ENCODE peak calls at places on chromosomes 13 and 19, in seven cellular contexts. O is DMS153; Z is nucleus accumbens; A is CD8-positive, alpha-beta T cell; D is stimulated activated CD4-positive, alpha-beta T cell treated with anti-CD3 and anti-CD28 coated beads, Interleukin-12 subunit alpha, Interleukin-12 subunit beta, amount 100 ng/mL, for 4 hours; Q is CD4-positive, alpha-beta T cell; C is mesendoderm. N is an unnamed sample.

GRCh38 chr13:53201454-53202225 is 173.0 kb downstream of the OLFM4 start:
- DNase-seq in O (no peak), Z (no peak), A (no peak), D (no peak), Q (no peak), C (peak), N (no peak)

GRCh38 chr19:2949939-2950285 is 5.1 kb upstream of the ZNF77 start:
- DNase-seq in O (no peak), Z (no peak), A (no peak), D (no peak), Q (no peak), C (peak), N (no peak)

GRCh38 chr19:10946964-10947657 is 13.7 kb upstream of the SMARCA4 start:
- DNase-seq in O (no peak), Z (no peak), A (no peak), D (no peak), Q (no peak), C (no peak), N (no peak)

GRCh38 chr13:73222627-73223026 is 163.8 kb downstream of the KLF5 start:
- DNase-seq in O (no peak), Z (no peak), A (no peak), D (no peak), Q (no peak), C (no peak), N (no peak)

GRCh38 chr19:38376576-38376975 is 2.2 kb downstream of the PSMD8 start:
- DNase-seq in O (no peak), Z (no peak), A (no peak), D (no peak), Q (no peak), C (no peak), N (no peak)

GRCh38 chr13:39777527-39778061 is 122.1 kb downstream of the COG6 start:
- DNase-seq in O (no peak), Z (no peak), A (no peak), D (peak), Q (peak), C (peak), N (no peak)

GRCh38 chr19:1027020-1027952 is 878 bp downstream of the CNN2 start:
- DNase-seq in O (no peak), Z (no peak), A (no peak), D (no peak), Q (no peak), C (peak), N (no peak)

GRCh38 chr13:32911506-32911905 is 104.7 kb upstream of the KL start:
- DNase-seq in O (peak), Z (no peak), A (no peak), D (peak), Q (no peak), C (peak), N (peak)

GRCh38 chr13:42807866-42808265 is 26.5 kb downstream of the FAM216B start:
- DNase-seq in O (no peak), Z (no peak), A (no peak), D (no peak), Q (no peak), C (no peak), N (no peak)

GRCh38 chr13:46552888-46553520 is at the start of gene LRCH1:
- DNase-seq in O (peak), Z (peak), A (peak), D (peak), Q (peak), C (peak), N (peak)

GRCh38 chr19:11045536-11045935 is 43.7 kb upstream of the LDLR start:
- DNase-seq in O (no peak), Z (no peak), A (no peak), D (no peak), Q (no peak), C (no peak), N (no peak)

GRCh38 chr19:5560156-5560555 is 7.6 kb downstream of the TINCR start:
- DNase-seq in O (no peak), Z (no peak), A (no peak), D (no peak), Q (no peak), C (no peak), N (no peak)

GRCh38 chr13:34129422-34129821 is 311.5 kb downstream of the RFC3 start:
- DNase-seq in O (no peak), Z (no peak), A (no peak), D (no peak), Q (no peak), C (no peak), N (no peak)

GRCh38 chr19:36489920-36490415 is 607 bp upstream of the ZNF566 start:
- DNase-seq in O (peak), Z (no peak), A (peak), D (peak), Q (no peak), C (peak), N (peak)

GRCh38 chr13:48078251-48078656 is 16.6 kb downstream of the MED4 start:
- DNase-seq in O (no peak), Z (no peak), A (no peak), D (no peak), Q (no peak), C (peak), N (no peak)

GRCh38 chr19:10888421-10888866 is 17.1 kb downstream of the CARM1 start:
- DNase-seq in O (no peak), Z (no peak), A (no peak), D (no peak), Q (no peak), C (peak), N (no peak)

GRCh38 chr19:17149393-17150135 is 65.6 kb upstream of the USE1 start:
- DNase-seq in O (no peak), Z (no peak), A (no peak), D (no peak), Q (no peak), C (no peak), N (no peak)

GRCh38 chr13:94480672-94481145 is 1.2 kb upstream of the DCT start:
- DNase-seq in O (no peak), Z (no peak), A (no peak), D (no peak), Q (no peak), C (no peak), N (no peak)

N was measured in T-helper 1 cell.